ENCODE peak calls at places on chromosomes 11 and 22, in nine cellular contexts. U, L, A, M, W, H, N, V and Q are unnamed samples.

GRCh38 chr11:116287866-116288265 is 484.9 kb downstream of the BUD13 start:
- DNase-seq in L (no peak), A (no peak), W (no peak), H (no peak), M (no peak), V (no peak), U (no peak), N (no peak), Q (no peak)

GRCh38 chr11:115941481-115941993 is 437.3 kb upstream of the CADM1 start:
- DNase-seq in W (no peak), U (peak; percentile 100), L (no peak), M (peak; percentile 64), V (peak; percentile 8), N (peak; percentile 30), A (no peak), H (peak; percentile 47), Q (peak; percentile 98)

GRCh38 chr11:86670179-86670578 is 2.2 kb downstream of the ME3 start:
- DNase-seq in U (no peak), W (no peak), M (no peak), H (no peak), L (no peak), N (no peak), A (no peak), V (no peak), Q (no peak)

GRCh38 chr11:17932472-17932871 is 80.4 kb downstream of the SERGEF start:
- DNase-seq in L (no peak), W (no peak), H (no peak), V (no peak), U (no peak), M (no peak), N (no peak), A (no peak), Q (no peak)

GRCh38 chr11:1281974-1282365 is 27.5 kb downstream of the TOLLIP start:
- DNase-seq in A (no peak), L (no peak), H (no peak), M (no peak), V (no peak), N (no peak), U (no peak), W (peak; percentile 46), Q (no peak)

GRCh38 chr11:65868076-65868667 is 4.4 kb downstream of the EFEMP2 start:
- DNase-seq in V (no peak), W (no peak), N (no peak), L (no peak), A (no peak), U (peak; percentile 12), M (peak; percentile 66), H (no peak), Q (no peak)

GRCh38 chr11:96168623-96169022 is 174.4 kb downstream of the MAML2 start:
- DNase-seq in M (no peak), A (no peak), L (no peak), U (peak; percentile 89), V (peak; percentile 91), N (no peak), H (no peak), W (no peak), Q (peak; percentile 88)

GRCh38 chr11:2542406-2542805 is 97.6 kb downstream of the KCNQ1 start:
- DNase-seq in N (no peak), L (no peak), W (peak; percentile 31), M (no peak), A (no peak), V (no peak), U (no peak), H (no peak), Q (no peak)

GRCh38 chr11:130480721-130481140 is 32.3 kb downstream of the ADAMTS15 start:
- DNase-seq in H (no peak), V (peak; percentile 22), U (peak; percentile 71), L (no peak), A (no peak), M (no peak), W (no peak), N (no peak), Q (no peak)

GRCh38 chr11:45071232-45071631 is 75.2 kb upstream of the PRDM11 start:
- DNase-seq in H (no peak), U (no peak), W (no peak), L (no peak), A (no peak), N (no peak), V (no peak), M (no peak), Q (no peak)

GRCh38 chr22:42820075-42820763 is 36.9 kb downstream of the ARFGAP3 start:
- DNase-seq in A (no peak), W (no peak), N (no peak), M (no peak), H (no peak), V (peak; percentile 88), U (peak; percentile 77), L (no peak), Q (peak; percentile 86)

GRCh38 chr11:35180311-35181233 is 41.6 kb downstream of the CD44 start:
- DNase-seq in L (no peak), N (no peak), W (no peak), M (no peak), A (no peak), U (peak; percentile 82), V (peak; percentile 69), H (no peak), Q (no peak)

GRCh38 chr22:40401981-40402406 is 31.6 kb downstream of the SGSM3 start:
- DNase-seq in W (no peak), M (no peak), L (peak; percentile 58), N (peak; percentile 25), V (no peak), H (no peak), U (no peak), A (no peak), Q (no peak)

GRCh38 chr11:80144932-80145612 is 704.2 kb upstream of the TENM4 start:
- DNase-seq in M (no peak), A (no peak), U (no peak), V (no peak), H (no peak), N (no peak), L (no peak), W (no peak), Q (no peak)

GRCh38 chr11:59429924-59430516 is 3.8 kb upstream of the OR5A2 start:
- DNase-seq in U (peak; percentile 22), N (no peak), W (no peak), L (no peak), M (no peak), H (no peak), V (peak; percentile 45), A (no peak), Q (peak; percentile 3)

GRCh38 chr22:50001388-50002231 is 11.0 kb downstream of the IL17REL start:
- DNase-seq in V (no peak), A (no peak), W (no peak), H (no peak), L (no peak), N (no peak), M (no peak), U (no peak), Q (no peak)